ENCODE peak calls at places on chromosomes 6 and 20, in nine cellular contexts. One of them, this sample, is unnamed.

GRCh38 chr6:16511723-16512584 is 249.3 kb downstream of the ATXN1 start:
- DNase-seq in activated B cell treated with CpG ODN at 0.5 μM for 24 hours: no peak
- DNase-seq in Right ventricle myocardium superior: no peak
- DNase-seq in central memory CD4-positive, alpha-beta T cell: peak
- DNase-seq in hypothalamus: no peak
- DNase-seq in vagina: no peak
- DNase-seq in HL-60: no peak
- DNase-seq in HEK293T: no peak
- DNase-seq in glutamatergic neuron: no peak
- DNase-seq in this sample: no peak

GRCh38 chr20:63164681-63165537 is 51.0 kb downstream of the YTHDF1 start:
- DNase-seq in hypothalamus: no peak
- DNase-seq in HEK293T: no peak
- DNase-seq in central memory CD4-positive, alpha-beta T cell: no peak
- DNase-seq in activated B cell treated with CpG ODN at 0.5 μM for 24 hours: no peak
- DNase-seq in glutamatergic neuron: peak
- DNase-seq in HL-60: no peak
- DNase-seq in Right ventricle myocardium superior: peak
- DNase-seq in vagina: no peak
- DNase-seq in this sample: peak

GRCh38 chr20:58549681-58550542 is 34.7 kb upstream of the APCDD1L start:
- DNase-seq in hypothalamus: no peak
- DNase-seq in HEK293T: no peak
- DNase-seq in glutamatergic neuron: no peak
- DNase-seq in Right ventricle myocardium superior: no peak
- DNase-seq in activated B cell treated with CpG ODN at 0.5 μM for 24 hours: no peak
- DNase-seq in vagina: peak
- DNase-seq in central memory CD4-positive, alpha-beta T cell: no peak
- DNase-seq in HL-60: no peak
- DNase-seq in this sample: no peak

GRCh38 chr6:137637161-137637560 is 143.0 kb upstream of the OLIG3 start:
- DNase-seq in hypothalamus: no peak
- DNase-seq in HL-60: peak
- DNase-seq in activated B cell treated with CpG ODN at 0.5 μM for 24 hours: no peak
- DNase-seq in HEK293T: no peak
- DNase-seq in central memory CD4-positive, alpha-beta T cell: no peak
- DNase-seq in glutamatergic neuron: no peak
- DNase-seq in Right ventricle myocardium superior: no peak
- DNase-seq in vagina: no peak
- DNase-seq in this sample: no peak

GRCh38 chr6:166277892-166278578 is 30.2 kb downstream of the PRR18 start:
- DNase-seq in central memory CD4-positive, alpha-beta T cell: no peak
- DNase-seq in hypothalamus: no peak
- DNase-seq in glutamatergic neuron: no peak
- DNase-seq in activated B cell treated with CpG ODN at 0.5 μM for 24 hours: no peak
- DNase-seq in Right ventricle myocardium superior: no peak
- DNase-seq in vagina: no peak
- DNase-seq in HEK293T: no peak
- DNase-seq in HL-60: no peak
- DNase-seq in this sample: no peak

GRCh38 chr20:33042430-33042829 is 11.0 kb downstream of the BPIFB6 start:
- DNase-seq in hypothalamus: no peak
- DNase-seq in HEK293T: no peak
- DNase-seq in activated B cell treated with CpG ODN at 0.5 μM for 24 hours: no peak
- DNase-seq in HL-60: no peak
- DNase-seq in central memory CD4-positive, alpha-beta T cell: no peak
- DNase-seq in Right ventricle myocardium superior: no peak
- DNase-seq in glutamatergic neuron: no peak
- DNase-seq in vagina: no peak
- DNase-seq in this sample: no peak

GRCh38 chr20:6265204-6265904 is 142.5 kb upstream of the FERMT1 start:
- DNase-seq in central memory CD4-positive, alpha-beta T cell: no peak
- DNase-seq in glutamatergic neuron: no peak
- DNase-seq in Right ventricle myocardium superior: no peak
- DNase-seq in hypothalamus: no peak
- DNase-seq in HL-60: no peak
- DNase-seq in activated B cell treated with CpG ODN at 0.5 μM for 24 hours: no peak
- DNase-seq in vagina: no peak
- DNase-seq in HEK293T: no peak
- DNase-seq in this sample: no peak

GRCh38 chr6:163820745-163821456 is 406.4 kb downstream of the QKI start:
- DNase-seq in HEK293T: no peak
- DNase-seq in central memory CD4-positive, alpha-beta T cell: no peak
- DNase-seq in hypothalamus: no peak
- DNase-seq in HL-60: no peak
- DNase-seq in glutamatergic neuron: peak
- DNase-seq in Right ventricle myocardium superior: peak
- DNase-seq in activated B cell treated with CpG ODN at 0.5 μM for 24 hours: no peak
- DNase-seq in vagina: no peak
- DNase-seq in this sample: no peak

GRCh38 chr6:53532061-53532797 is 12.7 kb downstream of the GCLC start:
- DNase-seq in Right ventricle myocardium superior: no peak
- DNase-seq in central memory CD4-positive, alpha-beta T cell: no peak
- DNase-seq in glutamatergic neuron: no peak
- DNase-seq in hypothalamus: no peak
- DNase-seq in HEK293T: no peak
- DNase-seq in activated B cell treated with CpG ODN at 0.5 μM for 24 hours: no peak
- DNase-seq in vagina: no peak
- DNase-seq in HL-60: no peak
- DNase-seq in this sample: no peak

GRCh38 chr6:100461273-100461919 is 3.3 kb downstream of the SIM1 start:
- DNase-seq in central memory CD4-positive, alpha-beta T cell: no peak
- DNase-seq in vagina: no peak
- DNase-seq in HEK293T: peak
- DNase-seq in hypothalamus: no peak
- DNase-seq in HL-60: no peak
- DNase-seq in activated B cell treated with CpG ODN at 0.5 μM for 24 hours: no peak
- DNase-seq in glutamatergic neuron: peak
- DNase-seq in Right ventricle myocardium superior: no peak
- DNase-seq in this sample: no peak

GRCh38 chr20:62289898-62290297 is 12.9 kb upstream of the ADRM1 start:
- DNase-seq in Right ventricle myocardium superior: no peak
- DNase-seq in activated B cell treated with CpG ODN at 0.5 μM for 24 hours: no peak
- DNase-seq in vagina: no peak
- DNase-seq in central memory CD4-positive, alpha-beta T cell: no peak
- DNase-seq in glutamatergic neuron: no peak
- DNase-seq in HEK293T: no peak
- DNase-seq in hypothalamus: no peak
- DNase-seq in HL-60: no peak
- DNase-seq in this sample: no peak

GRCh38 chr6:151071295-151071694 is 168.5 kb upstream of the AKAP12 start:
- DNase-seq in vagina: peak
- DNase-seq in Right ventricle myocardium superior: peak
- DNase-seq in central memory CD4-positive, alpha-beta T cell: no peak
- DNase-seq in activated B cell treated with CpG ODN at 0.5 μM for 24 hours: no peak
- DNase-seq in hypothalamus: no peak
- DNase-seq in HL-60: no peak
- DNase-seq in glutamatergic neuron: no peak
- DNase-seq in HEK293T: no peak
- DNase-seq in this sample: no peak

GRCh38 chr6:4778086-4778485 is 1.9 kb downstream of the CDYL start:
- DNase-seq in HEK293T: no peak
- DNase-seq in hypothalamus: no peak
- DNase-seq in HL-60: no peak
- DNase-seq in Right ventricle myocardium superior: no peak
- DNase-seq in glutamatergic neuron: no peak
- DNase-seq in central memory CD4-positive, alpha-beta T cell: no peak
- DNase-seq in vagina: no peak
- DNase-seq in activated B cell treated with CpG ODN at 0.5 μM for 24 hours: no peak
- DNase-seq in this sample: no peak

GRCh38 chr20:32681175-32682084 is 7.7 kb upstream of the C20orf203 start:
- DNase-seq in glutamatergic neuron: peak
- DNase-seq in activated B cell treated with CpG ODN at 0.5 μM for 24 hours: no peak
- DNase-seq in HEK293T: no peak
- DNase-seq in central memory CD4-positive, alpha-beta T cell: no peak
- DNase-seq in hypothalamus: no peak
- DNase-seq in HL-60: no peak
- DNase-seq in vagina: no peak
- DNase-seq in Right ventricle myocardium superior: peak
- DNase-seq in this sample: no peak

GRCh38 chr6:149852881-149853280 is 11.3 kb downstream of the LRP11 start:
- DNase-seq in HEK293T: no peak
- DNase-seq in HL-60: no peak
- DNase-seq in activated B cell treated with CpG ODN at 0.5 μM for 24 hours: no peak
- DNase-seq in Right ventricle myocardium superior: no peak
- DNase-seq in glutamatergic neuron: no peak
- DNase-seq in hypothalamus: no peak
- DNase-seq in central memory CD4-positive, alpha-beta T cell: no peak
- DNase-seq in vagina: peak
- DNase-seq in this sample: no peak

GRCh38 chr6:137049095-137049494 is 4.3 kb upstream of the IL20RA start:
- DNase-seq in central memory CD4-positive, alpha-beta T cell: no peak
- DNase-seq in HL-60: no peak
- DNase-seq in vagina: no peak
- DNase-seq in hypothalamus: no peak
- DNase-seq in glutamatergic neuron: no peak
- DNase-seq in Right ventricle myocardium superior: no peak
- DNase-seq in activated B cell treated with CpG ODN at 0.5 μM for 24 hours: no peak
- DNase-seq in HEK293T: no peak
- DNase-seq in this sample: no peak

GRCh38 chr6:41767112-41767946 is 12.4 kb downstream of the FRS3 start:
- DNase-seq in HL-60: no peak
- DNase-seq in HEK293T: peak
- DNase-seq in activated B cell treated with CpG ODN at 0.5 μM for 24 hours: no peak
- DNase-seq in vagina: no peak
- DNase-seq in central memory CD4-positive, alpha-beta T cell: no peak
- DNase-seq in hypothalamus: no peak
- DNase-seq in glutamatergic neuron: no peak
- DNase-seq in Right ventricle myocardium superior: peak
- DNase-seq in this sample: no peak

GRCh38 chr6:132142308-132142707 is 191.1 kb upstream of the CCN2 start:
- DNase-seq in Right ventricle myocardium superior: no peak
- DNase-seq in vagina: no peak
- DNase-seq in glutamatergic neuron: no peak
- DNase-seq in central memory CD4-positive, alpha-beta T cell: no peak
- DNase-seq in HEK293T: no peak
- DNase-seq in activated B cell treated with CpG ODN at 0.5 μM for 24 hours: no peak
- DNase-seq in hypothalamus: no peak
- DNase-seq in HL-60: no peak
- DNase-seq in this sample: no peak

GRCh38 chr20:63006611-63007471 is at the start of gene BHLHE23:
- DNase-seq in glutamatergic neuron: peak
- DNase-seq in central memory CD4-positive, alpha-beta T cell: no peak
- DNase-seq in HEK293T: peak
- DNase-seq in activated B cell treated with CpG ODN at 0.5 μM for 24 hours: peak
- DNase-seq in hypothalamus: no peak
- DNase-seq in HL-60: no peak
- DNase-seq in vagina: no peak
- DNase-seq in Right ventricle myocardium superior: no peak
- DNase-seq in this sample: peak

GRCh38 chr20:58224974-58225373 is 3.5 kb downstream of the ANKRD60 start:
- DNase-seq in hypothalamus: no peak
- DNase-seq in Right ventricle myocardium superior: no peak
- DNase-seq in HL-60: no peak
- DNase-seq in glutamatergic neuron: no peak
- DNase-seq in central memory CD4-positive, alpha-beta T cell: no peak
- DNase-seq in activated B cell treated with CpG ODN at 0.5 μM for 24 hours: no peak
- DNase-seq in HEK293T: no peak
- DNase-seq in vagina: no peak
- DNase-seq in this sample: no peak

GRCh38 chr6:15207923-15208322 is 37.9 kb upstream of the JARID2 start:
- DNase-seq in HEK293T: no peak
- DNase-seq in HL-60: no peak
- DNase-seq in activated B cell treated with CpG ODN at 0.5 μM for 24 hours: no peak
- DNase-seq in glutamatergic neuron: no peak
- DNase-seq in central memory CD4-positive, alpha-beta T cell: no peak
- DNase-seq in vagina: no peak
- DNase-seq in Right ventricle myocardium superior: no peak
- DNase-seq in hypothalamus: no peak
- DNase-seq in this sample: no peak

GRCh38 chr20:58647162-58647813 is 3.8 kb upstream of the STX16 start:
- DNase-seq in HL-60: no peak
- DNase-seq in glutamatergic neuron: no peak
- DNase-seq in vagina: peak
- DNase-seq in HEK293T: no peak
- DNase-seq in Right ventricle myocardium superior: no peak
- DNase-seq in central memory CD4-positive, alpha-beta T cell: no peak
- DNase-seq in hypothalamus: no peak
- DNase-seq in activated B cell treated with CpG ODN at 0.5 μM for 24 hours: no peak
- DNase-seq in this sample: no peak

GRCh38 chr6:29792123-29793035 is 35.2 kb upstream of the HLA-G start:
- DNase-seq in glutamatergic neuron: peak
- DNase-seq in Right ventricle myocardium superior: peak
- DNase-seq in activated B cell treated with CpG ODN at 0.5 μM for 24 hours: peak
- DNase-seq in hypothalamus: peak
- DNase-seq in vagina: no peak
- DNase-seq in HEK293T: peak
- DNase-seq in HL-60: no peak
- DNase-seq in central memory CD4-positive, alpha-beta T cell: peak
- DNase-seq in this sample: peak

GRCh38 chr6:106787327-106788196 is 158.2 kb downstream of the QRSL1 start:
- DNase-seq in central memory CD4-positive, alpha-beta T cell: no peak
- DNase-seq in Right ventricle myocardium superior: no peak
- DNase-seq in glutamatergic neuron: no peak
- DNase-seq in HL-60: no peak
- DNase-seq in vagina: no peak
- DNase-seq in hypothalamus: no peak
- DNase-seq in HEK293T: no peak
- DNase-seq in activated B cell treated with CpG ODN at 0.5 μM for 24 hours: no peak
- DNase-seq in this sample: no peak

GRCh38 chr6:132354517-132355167 is 46.6 kb downstream of the MOXD1 start:
- DNase-seq in vagina: no peak
- DNase-seq in HL-60: peak
- DNase-seq in activated B cell treated with CpG ODN at 0.5 μM for 24 hours: peak
- DNase-seq in hypothalamus: no peak
- DNase-seq in central memory CD4-positive, alpha-beta T cell: peak
- DNase-seq in Right ventricle myocardium superior: peak
- DNase-seq in HEK293T: no peak
- DNase-seq in glutamatergic neuron: no peak
- DNase-seq in this sample: no peak

GRCh38 chr6:45460166-45460565 is 82.4 kb upstream of the SUPT3H start:
- DNase-seq in glutamatergic neuron: no peak
- DNase-seq in Right ventricle myocardium superior: no peak
- DNase-seq in central memory CD4-positive, alpha-beta T cell: no peak
- DNase-seq in HEK293T: no peak
- DNase-seq in vagina: no peak
- DNase-seq in hypothalamus: no peak
- DNase-seq in activated B cell treated with CpG ODN at 0.5 μM for 24 hours: no peak
- DNase-seq in HL-60: no peak
- DNase-seq in this sample: no peak

GRCh38 chr20:8652396-8652795 is 416.5 kb upstream of the PLCB4 start:
- DNase-seq in HL-60: no peak
- DNase-seq in central memory CD4-positive, alpha-beta T cell: no peak
- DNase-seq in HEK293T: no peak
- DNase-seq in activated B cell treated with CpG ODN at 0.5 μM for 24 hours: no peak
- DNase-seq in hypothalamus: no peak
- DNase-seq in vagina: no peak
- DNase-seq in Right ventricle myocardium superior: no peak
- DNase-seq in glutamatergic neuron: no peak
- DNase-seq in this sample: no peak

GRCh38 chr6:161316531-161316930 is 42.7 kb upstream of the AGPAT4 start:
- DNase-seq in Right ventricle myocardium superior: no peak
- DNase-seq in vagina: no peak
- DNase-seq in glutamatergic neuron: no peak
- DNase-seq in activated B cell treated with CpG ODN at 0.5 μM for 24 hours: no peak
- DNase-seq in HL-60: no peak
- DNase-seq in HEK293T: no peak
- DNase-seq in central memory CD4-positive, alpha-beta T cell: no peak
- DNase-seq in hypothalamus: no peak
- DNase-seq in this sample: no peak

This sample was measured in left lung.